ENCODE peak calls at places on chromosomes 2 and 18, in five cellular contexts. One of them, this sample, is unnamed.
A peak's percentile ranks its signal among the peaks of the same experiment; 100 is the strongest.

GRCh38 chr2:240245706-240246105 is 105.2 kb upstream of the OTOS start:
- DNase-seq in heart left ventricle: peak; percentile 79
- DNase-seq in pancreas: peak; percentile 48
- DNase-seq in CD8-positive, alpha-beta memory T cell: no peak
- DNase-seq in iPS DF 6.9: no peak
- DNase-seq in this sample: no peak

GRCh38 chr2:106664669-106665068 is 177.5 kb downstream of the CD8B2 start:
- DNase-seq in heart left ventricle: no peak
- DNase-seq in pancreas: no peak
- DNase-seq in CD8-positive, alpha-beta memory T cell: no peak
- DNase-seq in iPS DF 6.9: no peak
- DNase-seq in this sample: no peak

GRCh38 chr2:44277541-44277940 is 2.3 kb downstream of the SLC3A1 start:
- DNase-seq in heart left ventricle: no peak
- DNase-seq in pancreas: no peak
- DNase-seq in CD8-positive, alpha-beta memory T cell: no peak
- DNase-seq in iPS DF 6.9: no peak
- DNase-seq in this sample: no peak

GRCh38 chr2:12533337-12533736 is 183.4 kb upstream of the TRIB2 start:
- DNase-seq in heart left ventricle: no peak
- DNase-seq in pancreas: no peak
- DNase-seq in CD8-positive, alpha-beta memory T cell: no peak
- DNase-seq in iPS DF 6.9: no peak
- DNase-seq in this sample: no peak

GRCh38 chr2:199983534-199983933 is 28.2 kb downstream of the MAIP1 start:
- DNase-seq in heart left ventricle: no peak
- DNase-seq in pancreas: no peak
- DNase-seq in CD8-positive, alpha-beta memory T cell: no peak
- DNase-seq in iPS DF 6.9: no peak
- DNase-seq in this sample: no peak

GRCh38 chr2:220114443-220114842 is 487.0 kb downstream of the SLC4A3 start:
- DNase-seq in heart left ventricle: no peak
- DNase-seq in pancreas: no peak
- DNase-seq in CD8-positive, alpha-beta memory T cell: no peak
- DNase-seq in iPS DF 6.9: no peak
- DNase-seq in this sample: no peak

GRCh38 chr2:155442755-155443372 is 744.4 kb downstream of the KCNJ3 start:
- DNase-seq in heart left ventricle: no peak
- DNase-seq in pancreas: no peak
- DNase-seq in CD8-positive, alpha-beta memory T cell: no peak
- DNase-seq in iPS DF 6.9: no peak
- DNase-seq in this sample: no peak

GRCh38 chr2:213545964-213546363 is 261.7 kb downstream of the SPAG16 start:
- DNase-seq in heart left ventricle: no peak
- DNase-seq in pancreas: no peak
- DNase-seq in CD8-positive, alpha-beta memory T cell: no peak
- DNase-seq in iPS DF 6.9: no peak
- DNase-seq in this sample: no peak

GRCh38 chr18:75083761-75084160 is 125.2 kb downstream of the PTGR3 start:
- DNase-seq in heart left ventricle: no peak
- DNase-seq in pancreas: no peak
- DNase-seq in CD8-positive, alpha-beta memory T cell: no peak
- DNase-seq in iPS DF 6.9: no peak
- DNase-seq in this sample: no peak

GRCh38 chr2:200039847-200040246 is 84.5 kb downstream of the MAIP1 start:
- DNase-seq in heart left ventricle: no peak
- DNase-seq in pancreas: no peak
- DNase-seq in CD8-positive, alpha-beta memory T cell: no peak
- DNase-seq in iPS DF 6.9: no peak
- DNase-seq in this sample: peak; percentile 96

GRCh38 chr2:238099709-238100048 is 461 bp upstream of the ESPNL start:
- DNase-seq in heart left ventricle: no peak
- DNase-seq in pancreas: peak; percentile 75
- DNase-seq in CD8-positive, alpha-beta memory T cell: no peak
- DNase-seq in iPS DF 6.9: no peak
- DNase-seq in this sample: no peak

GRCh38 chr2:19419211-19419880 is 60.9 kb upstream of the OSR1 start:
- DNase-seq in heart left ventricle: no peak
- DNase-seq in pancreas: no peak
- DNase-seq in CD8-positive, alpha-beta memory T cell: no peak
- DNase-seq in iPS DF 6.9: no peak
- DNase-seq in this sample: no peak
- H3K27ac ChIP-seq in heart left ventricle: no peak overlapping the region
- H3K27ac ChIP-seq in pancreas: no peak overlapping the region
- H3K27ac ChIP-seq in CD8-positive, alpha-beta memory T cell: no peak overlapping the region
- H3K27ac ChIP-seq in iPS DF 6.9: no peak overlapping the region
- H3K27ac ChIP-seq in this sample: no peak overlapping the region

GRCh38 chr2:62704654-62705006 is 883 bp upstream of the EHBP1 start:
- DNase-seq in heart left ventricle: no peak
- DNase-seq in pancreas: no peak
- DNase-seq in CD8-positive, alpha-beta memory T cell: no peak
- DNase-seq in iPS DF 6.9: no peak
- DNase-seq in this sample: no peak
- H3K4me3 ChIP-seq in heart left ventricle: peak overlapping the region; percentile 97
- H3K4me3 ChIP-seq in pancreas: peak overlapping the region; percentile 19
- H3K4me3 ChIP-seq in CD8-positive, alpha-beta memory T cell: peak overlapping the region; percentile 87
- H3K4me3 ChIP-seq in iPS DF 6.9: peak overlapping the region; percentile 43
- H3K4me3 ChIP-seq in this sample: peak overlapping the region; percentile 85

DNA sequence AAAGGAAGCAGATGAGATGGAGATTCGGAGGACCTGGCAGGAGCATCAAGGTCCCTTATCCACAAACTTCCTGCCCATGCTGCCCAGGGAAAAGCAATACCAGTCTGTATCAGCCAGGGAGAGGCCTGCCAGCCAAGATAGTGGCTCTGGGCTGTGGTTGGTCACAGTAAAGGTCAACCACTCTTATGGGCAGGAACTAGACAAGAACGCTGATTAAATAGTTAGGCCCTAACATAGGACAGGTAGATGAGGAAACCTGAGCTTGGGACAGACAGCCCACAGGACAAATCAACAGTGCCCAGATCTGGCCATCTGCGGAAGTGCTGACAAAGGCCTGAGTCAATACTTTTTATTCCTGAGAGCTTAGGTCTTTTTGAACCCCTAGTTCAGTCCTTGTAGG is 10.7 kb downstream of the PSTPIP2 start:
- DNase-seq in heart left ventricle: no peak
- DNase-seq in pancreas: no peak
- DNase-seq in CD8-positive, alpha-beta memory T cell: no peak
- DNase-seq in iPS DF 6.9: no peak
- DNase-seq in this sample: no peak
- H3K27ac ChIP-seq in heart left ventricle: no peak overlapping the region
- H3K27ac ChIP-seq in pancreas: no peak overlapping the region
- H3K27ac ChIP-seq in CD8-positive, alpha-beta memory T cell: no peak overlapping the region
- H3K27ac ChIP-seq in iPS DF 6.9: no peak overlapping the region
- H3K27ac ChIP-seq in this sample: no peak overlapping the region

GRCh38 chr2:71454221-71455010 is 1.1 kb downstream of the DYSF start:
- DNase-seq in heart left ventricle: peak; percentile 76
- DNase-seq in pancreas: no peak
- DNase-seq in CD8-positive, alpha-beta memory T cell: no peak
- DNase-seq in iPS DF 6.9: no peak
- DNase-seq in this sample: no peak
- H3K4me3 ChIP-seq in heart left ventricle: peak overlapping the region; percentile 61
- H3K4me3 ChIP-seq in pancreas: no peak overlapping the region
- H3K4me3 ChIP-seq in CD8-positive, alpha-beta memory T cell: peak overlapping the region; percentile 45
- H3K4me3 ChIP-seq in iPS DF 6.9: peak overlapping the region; percentile 45
- H3K4me3 ChIP-seq in this sample: no peak overlapping the region

GRCh38 chr2:117359266-117359970 is 455.1 kb upstream of the DDX18 start:
- DNase-seq in heart left ventricle: no peak
- DNase-seq in pancreas: peak; percentile 24
- DNase-seq in CD8-positive, alpha-beta memory T cell: no peak
- DNase-seq in iPS DF 6.9: no peak
- DNase-seq in this sample: no peak
- H3K27ac ChIP-seq in heart left ventricle: no peak overlapping the region
- H3K27ac ChIP-seq in pancreas: no peak overlapping the region
- H3K27ac ChIP-seq in CD8-positive, alpha-beta memory T cell: no peak overlapping the region
- H3K27ac ChIP-seq in iPS DF 6.9: no peak overlapping the region
- H3K27ac ChIP-seq in this sample: no peak overlapping the region

GRCh38 chr18:7117390-7118355 is at the start of gene LAMA1:
- DNase-seq in heart left ventricle: no peak
- DNase-seq in pancreas: peak; percentile 77
- DNase-seq in CD8-positive, alpha-beta memory T cell: no peak
- DNase-seq in iPS DF 6.9: peak; percentile 27
- DNase-seq in this sample: no peak
- H3K4me3 ChIP-seq in heart left ventricle: peak within 1 kb of the TSS; percentile 49
- H3K4me3 ChIP-seq in pancreas: peak within 1 kb of the TSS; percentile 15
- H3K4me3 ChIP-seq in CD8-positive, alpha-beta memory T cell: no peak within 1 kb of the TSS
- H3K4me3 ChIP-seq in iPS DF 6.9: peak within 1 kb of the TSS; percentile 86
- H3K4me3 ChIP-seq in this sample: peak within 1 kb of the TSS; percentile 67

GRCh38 chr2:174560737-174561136 is 36.9 kb downstream of the WIPF1 start:
- DNase-seq in heart left ventricle: no peak
- DNase-seq in pancreas: no peak
- DNase-seq in CD8-positive, alpha-beta memory T cell: no peak
- DNase-seq in iPS DF 6.9: no peak
- DNase-seq in this sample: no peak

GRCh38 chr2:174563530-174564282 is 33.9 kb downstream of the WIPF1 start:
- DNase-seq in heart left ventricle: no peak
- DNase-seq in pancreas: no peak
- DNase-seq in CD8-positive, alpha-beta memory T cell: no peak
- DNase-seq in iPS DF 6.9: no peak
- DNase-seq in this sample: no peak

GRCh38 chr2:174555998-174556397 is 41.6 kb downstream of the WIPF1 start:
- DNase-seq in heart left ventricle: no peak
- DNase-seq in pancreas: no peak
- DNase-seq in CD8-positive, alpha-beta memory T cell: no peak
- DNase-seq in iPS DF 6.9: no peak
- DNase-seq in this sample: no peak

GRCh38 chr2:174561283-174562275 is 36.0 kb downstream of the WIPF1 start:
- DNase-seq in heart left ventricle: peak; percentile 82
- DNase-seq in pancreas: peak; percentile 82
- DNase-seq in CD8-positive, alpha-beta memory T cell: no peak
- DNase-seq in iPS DF 6.9: no peak
- DNase-seq in this sample: no peak
- H3K27ac ChIP-seq in heart left ventricle: peak overlapping the region; percentile 70
- H3K27ac ChIP-seq in pancreas: peak overlapping the region; percentile 53
- H3K27ac ChIP-seq in CD8-positive, alpha-beta memory T cell: no peak overlapping the region
- H3K27ac ChIP-seq in iPS DF 6.9: no peak overlapping the region
- H3K27ac ChIP-seq in this sample: no peak overlapping the region